ENCODE peak calls at places on chromosomes 1 and 21, in seven cellular contexts. X is adipocyte, N is adrenal gland, P is IMR-90, F is endodermal cell, D is AG10803, O is GM06990. Y is an unnamed sample.

GRCh38 chr21:46442938-46443337 is 15.8 kb upstream of the DIP2A start:
- DNase-seq in X (no peak), N (no peak), P (no peak), F (no peak), D (no peak), O (no peak), Y (no peak)

GRCh38 chr1:77056525-77056924 is 162.7 kb downstream of the PIGK start:
- DNase-seq in X (no peak), N (no peak), P (no peak), F (no peak), D (peak; percentile 23), O (no peak), Y (no peak)

GRCh38 chr1:9653783-9654517 is 2.4 kb downstream of the PIK3CD start:
- DNase-seq in X (no peak), N (no peak), P (no peak), F (no peak), D (no peak), O (peak; percentile 74), Y (no peak)

GRCh38 chr1:34037109-34037508 is 127.9 kb downstream of the CSMD2 start:
- DNase-seq in X (no peak), N (no peak), P (no peak), F (peak; percentile 83), D (no peak), O (no peak), Y (no peak)

GRCh38 chr1:67855944-67856343 is 22.7 kb upstream of the GNG12 start:
- DNase-seq in X (no peak), N (no peak), P (peak; percentile 84), F (no peak), D (no peak), O (no peak), Y (no peak)

GRCh38 chr1:223731076-223731770 is 18.9 kb downstream of the CAPN2 start:
- DNase-seq in X (peak; percentile 74), N (peak; percentile 71), P (peak; percentile 78), F (no peak), D (peak; percentile 67), O (no peak), Y (no peak)

GRCh38 chr21:42518216-42518615 is 4.6 kb downstream of the SLC37A1 start:
- DNase-seq in X (no peak), N (peak; percentile 79), P (peak; percentile 28), F (peak; percentile 38), D (peak; percentile 9), O (no peak), Y (peak; percentile 90)

GRCh38 chr1:234597894-234598293 is 12.1 kb downstream of the IRF2BP2 start:
- DNase-seq in X (peak; percentile 77), N (no peak), P (peak; percentile 66), F (peak; percentile 77), D (peak; percentile 59), O (no peak), Y (no peak)

GRCh38 chr1:66998972-66999371 is 55.0 kb downstream of the SLC35D1 start:
- DNase-seq in X (no peak), N (no peak), P (peak; percentile 38), F (no peak), D (peak; percentile 14), O (no peak), Y (no peak)

GRCh38 chr1:154730251-154730650 is 122.3 kb upstream of the ADAR start:
- DNase-seq in X (peak; percentile 8), N (no peak), P (peak; percentile 38), F (no peak), D (peak; percentile 62), O (no peak), Y (no peak)

GRCh38 chr1:179036844-179037465 is 11.3 kb downstream of the FAM20B start:
- DNase-seq in X (no peak), N (no peak), P (peak; percentile 42), F (no peak), D (peak; percentile 50), O (peak; percentile 41), Y (no peak)

GRCh38 chr1:10767282-10767681 is 29.2 kb downstream of the CASZ1 start:
- DNase-seq in X (no peak), N (no peak), P (no peak), F (no peak), D (no peak), O (no peak), Y (no peak)

GRCh38 chr1:3403388-3404179 is 50.9 kb upstream of the ARHGEF16 start:
- DNase-seq in X (no peak), N (no peak), P (no peak), F (peak; percentile 86), D (no peak), O (no peak), Y (no peak)

GRCh38 chr21:34534522-34534921 is 22.5 kb upstream of the KCNE1 start:
- DNase-seq in X (no peak), N (no peak), P (no peak), F (no peak), D (peak; percentile 80), O (no peak), Y (no peak)

GRCh38 chr1:205286335-205286950 is 35.1 kb downstream of the NUAK2 start:
- DNase-seq in X (no peak), N (no peak), P (peak; percentile 36), F (no peak), D (peak; percentile 51), O (peak; percentile 84), Y (peak; percentile 78)

GRCh38 chr1:211386931-211387330 is 60.3 kb downstream of the TRAF5 start:
- DNase-seq in X (peak; percentile 69), N (no peak), P (peak; percentile 67), F (no peak), D (peak; percentile 98), O (no peak), Y (peak; percentile 73)

GRCh38 chr1:110647254-110647891 is 27.4 kb downstream of the KCNA3 start:
- DNase-seq in X (peak; percentile 14), N (no peak), P (peak; percentile 78), F (no peak), D (peak; percentile 46), O (no peak), Y (no peak)

GRCh38 chr1:228944241-228944741 is 209.0 kb downstream of the RHOU start:
- DNase-seq in X (no peak), N (no peak), P (no peak), F (no peak), D (no peak), O (no peak), Y (no peak)

GRCh38 chr1:211732276-211732571 is 56.8 kb upstream of the NEK2 start:
- DNase-seq in X (no peak), N (no peak), P (no peak), F (peak; percentile 38), D (no peak), O (no peak), Y (no peak)

DNA sequence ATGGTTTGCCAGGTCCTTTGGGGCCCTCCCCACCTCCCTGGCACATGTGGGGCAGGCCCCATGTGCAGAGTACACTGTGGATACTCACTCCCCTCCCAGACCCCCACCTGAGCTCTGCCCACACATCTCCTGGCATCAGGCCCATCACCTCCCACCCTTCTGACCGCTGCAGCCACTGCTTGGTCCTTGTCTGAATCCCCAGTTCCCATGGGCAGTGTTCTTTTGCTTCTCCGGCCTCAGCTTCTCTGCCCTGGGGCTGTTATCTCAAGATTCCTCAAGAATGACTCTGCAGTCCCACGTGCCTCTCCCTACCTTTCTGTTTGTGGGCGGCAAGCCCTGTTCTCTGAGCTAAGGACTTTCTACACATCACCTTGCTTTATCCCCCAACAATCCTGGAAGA is 187.7 kb upstream of the EDN2 start:
- DNase-seq in X (peak; percentile 91), N (no peak), P (peak; percentile 86), F (no peak), D (peak; percentile 47), O (no peak), Y (peak; percentile 47)
- H3K4me3 ChIP-seq in X (no peak overlapping the region), N (no peak overlapping the region), P (no peak overlapping the region), F (no peak overlapping the region), D (no peak overlapping the region), O (no peak overlapping the region), Y (no peak overlapping the region)

DNA sequence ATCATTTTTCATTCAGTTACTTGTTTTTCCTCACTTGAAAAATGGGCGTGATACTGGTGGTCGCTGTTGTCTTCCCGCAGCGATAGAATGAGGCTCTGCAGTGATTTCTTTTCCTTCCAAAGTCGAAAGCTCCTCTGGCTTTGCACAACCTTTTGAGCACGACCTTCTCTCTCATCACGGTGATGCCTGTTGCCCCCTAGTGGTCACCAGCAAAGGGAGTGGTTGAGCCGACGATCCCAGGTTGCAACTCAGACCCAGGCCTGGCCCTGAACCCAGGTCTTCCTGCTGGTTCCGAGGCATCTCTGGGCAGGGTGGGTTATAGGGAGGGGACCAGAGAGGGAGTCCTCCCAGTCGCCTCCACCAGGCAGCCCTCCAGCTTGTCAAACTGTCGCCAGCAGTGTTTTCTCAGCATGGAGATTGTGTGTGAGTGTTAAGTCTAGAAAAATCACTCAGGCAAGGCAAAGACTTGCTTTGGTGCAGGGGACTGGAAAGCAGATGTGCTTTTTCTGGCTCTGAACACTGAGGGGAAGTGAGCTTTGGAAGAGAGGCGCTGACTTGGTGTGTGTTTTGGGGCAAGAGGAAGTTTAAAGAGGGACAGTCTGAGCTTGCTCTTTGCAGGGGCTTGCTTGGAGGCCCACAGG is 285.3 kb downstream of the CAMTA1 start:
- DNase-seq in X (peak; percentile 89), N (peak; percentile 76), P (peak; percentile 72), F (peak; percentile 91), D (peak; percentile 63), O (peak; percentile 11), Y (peak; percentile 37)
- H3K4me3 ChIP-seq in X (peak overlapping the region; percentile 74), N (no peak overlapping the region), P (peak overlapping the region; percentile 19), F (peak overlapping the region; percentile 61), D (peak overlapping the region; percentile 53), O (no peak overlapping the region), Y (peak overlapping the region; percentile 34)

DNA sequence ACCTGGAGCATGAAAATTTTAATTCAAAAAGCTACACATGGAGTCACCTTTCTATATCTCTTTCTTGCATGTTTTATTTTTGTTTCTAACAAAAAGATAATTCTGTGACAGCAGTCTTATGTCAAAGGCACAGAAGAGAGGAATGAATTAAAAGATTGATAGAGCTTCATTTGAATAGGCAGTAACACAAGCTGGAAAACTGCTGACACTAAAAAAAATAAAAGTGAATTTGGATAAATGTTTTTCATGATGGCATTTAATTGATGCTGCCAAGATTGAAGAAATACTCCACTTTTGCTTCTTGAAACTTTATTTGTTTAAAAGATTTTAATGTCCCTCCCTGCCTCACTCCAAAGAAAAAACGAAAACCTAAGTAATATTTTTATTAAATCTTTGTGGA is 887.4 kb downstream of the PLA2G4A start:
- DNase-seq in X (no peak), N (no peak), P (no peak), F (no peak), D (no peak), O (no peak), Y (no peak)
- H3K4me3 ChIP-seq in X (no peak overlapping the region), N (no peak overlapping the region), P (no peak overlapping the region), F (no peak overlapping the region), D (no peak overlapping the region), O (no peak overlapping the region), Y (no peak overlapping the region)

DNA sequence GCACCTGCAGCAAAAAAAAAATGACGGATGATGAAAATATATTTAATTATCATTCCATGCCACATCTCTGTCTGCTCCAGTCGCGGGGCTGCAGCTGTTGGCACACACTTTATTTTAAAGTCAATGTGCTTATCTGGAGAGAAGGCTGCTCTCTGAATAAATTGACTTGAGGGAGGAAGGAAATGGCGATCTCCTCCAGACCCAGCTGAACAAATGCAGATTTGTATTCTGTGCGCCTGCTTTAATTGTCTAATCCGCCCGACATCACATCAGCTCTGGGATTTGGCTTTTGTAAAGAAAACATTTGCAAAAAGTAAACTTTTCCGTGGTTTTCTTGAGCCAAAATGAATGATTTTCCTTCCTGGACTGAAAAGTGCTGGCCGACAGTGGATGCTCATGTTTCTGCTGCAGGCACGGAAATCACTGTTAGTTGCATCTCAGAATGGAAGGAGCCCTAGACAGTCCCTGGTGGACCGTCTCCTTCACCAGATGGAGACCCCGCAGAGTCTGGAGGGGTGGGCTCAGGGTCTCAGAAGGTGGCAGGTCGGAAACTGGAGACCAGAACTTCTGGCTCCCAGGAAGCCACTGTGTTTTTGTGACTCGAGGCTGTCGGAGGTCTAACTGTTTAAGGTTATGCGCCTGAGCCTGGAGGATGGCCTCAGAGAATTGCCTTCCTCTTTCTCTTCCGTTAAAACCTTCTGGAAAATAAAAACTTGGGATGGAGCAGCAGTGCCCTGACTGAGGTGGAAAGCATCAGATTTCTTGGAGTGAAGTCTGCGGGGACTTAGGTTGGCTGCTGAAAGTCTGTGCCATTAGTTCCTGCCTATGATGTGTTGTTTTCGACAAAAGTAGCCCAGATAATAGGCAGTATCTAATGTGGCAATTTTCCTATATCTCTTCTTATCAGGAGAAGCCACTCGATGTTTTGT is 150.4 kb downstream of the CAMTA1 start:
- DNase-seq in X (peak; percentile 28), N (no peak), P (no peak), F (no peak), D (no peak), O (no peak), Y (no peak)
- H3K4me3 ChIP-seq in X (peak overlapping the region; percentile 56), N (no peak overlapping the region), P (no peak overlapping the region), F (no peak overlapping the region), D (no peak overlapping the region), O (no peak overlapping the region), Y (no peak overlapping the region)